ENCODE peak calls at places on chromosomes 6 and 20, in five cellular contexts. D, I, Y, W and E are unnamed samples.

GRCh38 chr6:90028080-90028778 is 134.0 kb downstream of the GJA10 start:
- DNase-seq in W (no peak), Y (no peak), I (no peak), D (no peak), E (no peak)

GRCh38 chr6:2853766-2854393 is 12.2 kb upstream of the SERPINB1 start:
- DNase-seq in I (peak), Y (no peak), W (peak), D (peak), E (peak)

GRCh38 chr6:144013486-144013909 is 5.4 kb upstream of the PLAGL1 start:
- DNase-seq in W (peak), I (peak), Y (peak), D (peak), E (peak)

GRCh38 chr6:18506387-18507017 is 119.4 kb downstream of the RNF144B start:
- DNase-seq in D (no peak), W (no peak), I (no peak), Y (no peak), E (no peak)

GRCh38 chr6:166244353-166245045 is 63.7 kb downstream of the PRR18 start:
- DNase-seq in I (no peak), Y (no peak), W (no peak), D (no peak), E (no peak)

GRCh38 chr20:61872371-61872900 is 193.2 kb downstream of the TAF4 start:
- DNase-seq in W (no peak), Y (no peak), I (no peak), D (no peak), E (no peak)

GRCh38 chr6:15404700-15404980 is 158.8 kb downstream of the JARID2 start:
- DNase-seq in W (no peak), I (no peak), Y (no peak), D (no peak), E (no peak)

GRCh38 chr6:78615430-78615904 is 251.9 kb upstream of the IRAK1BP1 start:
- DNase-seq in Y (no peak), W (no peak), I (no peak), D (no peak), E (peak)

GRCh38 chr20:63658749-63659187 is 656 bp downstream of the RTEL1 start:
- DNase-seq in W (no peak), Y (no peak), D (no peak), I (no peak), E (peak)

GRCh38 chr6:113120214-113120576 is 737.0 kb upstream of the MARCKS start:
- DNase-seq in D (no peak), Y (no peak), W (no peak), I (peak), E (peak)

GRCh38 chr20:36085686-36086267 is 68.8 kb upstream of the EPB41L1 start:
- DNase-seq in D (peak), I (peak), Y (no peak), W (no peak), E (peak)

GRCh38 chr6:163956571-163957407 is 542.3 kb downstream of the QKI start:
- DNase-seq in W (peak), D (no peak), Y (peak), I (peak), E (peak)

GRCh38 chr6:31762878-31763616 is 591 bp downstream of the SAPCD1 start:
- DNase-seq in D (peak), Y (no peak), I (no peak), W (no peak), E (no peak)

GRCh38 chr6:125474061-125474460 is 172.3 kb upstream of the HDDC2 start:
- DNase-seq in Y (no peak), I (no peak), D (no peak), W (no peak), E (no peak)

GRCh38 chr20:33373735-33374605 is 27.3 kb downstream of the CDK5RAP1 start:
- DNase-seq in W (no peak), D (no peak), I (no peak), Y (no peak), E (peak)

GRCh38 chr6:137637161-137637560 is 143.0 kb upstream of the OLIG3 start:
- DNase-seq in Y (no peak), W (no peak), I (no peak), D (no peak), E (peak)

GRCh38 chr6:41577865-41578713 is 31.9 kb downstream of the FOXP4 start:
- DNase-seq in Y (no peak), W (no peak), D (no peak), I (peak), E (peak)

GRCh38 chr6:31815025-31815838 is at the start of the genes HSPA1A and HSPA1L:
- DNase-seq in Y (no peak), D (peak), W (no peak), I (no peak), E (peak)

GRCh38 chr6:110328231-110328630 is 29.9 kb downstream of the METTL24 start:
- DNase-seq in W (no peak), Y (no peak), D (no peak), I (no peak), E (peak)

GRCh38 chr20:51386586-51386985 is 155.9 kb downstream of the NFATC2 start:
- DNase-seq in Y (no peak), W (peak), I (no peak), D (no peak), E (no peak)

GRCh38 chr20:46050444-46050843 is 21.4 kb downstream of the SLC12A5 start:
- DNase-seq in I (no peak), Y (no peak), W (no peak), D (no peak), E (no peak)

GRCh38 chr6:147868493-147869222 is 360.2 kb downstream of the SAMD5 start:
- DNase-seq in Y (no peak), W (no peak), D (no peak), I (no peak), E (no peak)

GRCh38 chr6:3310051-3310448 is 51.3 kb downstream of the PSMG4 start:
- DNase-seq in I (no peak), W (no peak), Y (no peak), D (no peak), E (no peak)

GRCh38 chr20:62837790-62838458 is 21.1 kb downstream of the COL9A3 start:
- DNase-seq in W (no peak), D (peak), Y (no peak), I (no peak), E (peak)